ENCODE peak calls at places on chromosomes 1 and 21, in six cellular contexts. One of them, this sample, is unnamed.

GRCh38 chr1:41456847-41457540 is 27.5 kb downstream of the EDN2 start:
- DNase-seq in fibroblast of pulmonary artery: no peak
- DNase-seq in A549: no peak
- DNase-seq in CD8-positive, alpha-beta T cell: no peak
- DNase-seq in neural progenitor cell: no peak
- DNase-seq in fibroblast of mammary gland: no peak
- DNase-seq in this sample: no peak

GRCh38 chr1:187654635-187655034 is 825.9 kb downstream of the PLA2G4A start:
- DNase-seq in fibroblast of pulmonary artery: no peak
- DNase-seq in A549: no peak
- DNase-seq in CD8-positive, alpha-beta T cell: no peak
- DNase-seq in neural progenitor cell: no peak
- DNase-seq in fibroblast of mammary gland: no peak
- DNase-seq in this sample: no peak

GRCh38 chr1:68963353-68963752 is 466.5 kb upstream of the DEPDC1 start:
- DNase-seq in fibroblast of pulmonary artery: no peak
- DNase-seq in A549: no peak
- DNase-seq in CD8-positive, alpha-beta T cell: no peak
- DNase-seq in neural progenitor cell: no peak
- DNase-seq in fibroblast of mammary gland: no peak
- DNase-seq in this sample: no peak

GRCh38 chr1:155127105-155127671 is 488 bp upstream of the EFNA1 start:
- DNase-seq in fibroblast of pulmonary artery: peak
- DNase-seq in A549: no peak
- DNase-seq in CD8-positive, alpha-beta T cell: no peak
- DNase-seq in neural progenitor cell: peak
- DNase-seq in fibroblast of mammary gland: peak
- DNase-seq in this sample: peak

GRCh38 chr21:32392880-32393676 is at the start of gene URB1:
- DNase-seq in fibroblast of pulmonary artery: peak
- DNase-seq in A549: peak
- DNase-seq in CD8-positive, alpha-beta T cell: peak
- DNase-seq in neural progenitor cell: peak
- DNase-seq in fibroblast of mammary gland: peak
- DNase-seq in this sample: peak

GRCh38 chr1:6392081-6392879 is 1.3 kb downstream of the ACOT7 start:
- DNase-seq in fibroblast of pulmonary artery: no peak
- DNase-seq in A549: no peak
- DNase-seq in CD8-positive, alpha-beta T cell: no peak
- DNase-seq in neural progenitor cell: no peak
- DNase-seq in fibroblast of mammary gland: no peak
- DNase-seq in this sample: no peak

GRCh38 chr1:60874703-60875102 is 207.7 kb upstream of the NFIA start:
- DNase-seq in fibroblast of pulmonary artery: peak
- DNase-seq in A549: no peak
- DNase-seq in CD8-positive, alpha-beta T cell: no peak
- DNase-seq in neural progenitor cell: no peak
- DNase-seq in fibroblast of mammary gland: peak
- DNase-seq in this sample: peak

GRCh38 chr21:28336299-28336698 is 656.4 kb downstream of the LTN1 start:
- DNase-seq in fibroblast of pulmonary artery: peak
- DNase-seq in A549: no peak
- DNase-seq in CD8-positive, alpha-beta T cell: no peak
- DNase-seq in neural progenitor cell: peak
- DNase-seq in fibroblast of mammary gland: peak
- DNase-seq in this sample: peak

GRCh38 chr1:57908471-57908870 is 484.6 kb upstream of the DAB1 start:
- DNase-seq in fibroblast of pulmonary artery: no peak
- DNase-seq in A549: no peak
- DNase-seq in CD8-positive, alpha-beta T cell: no peak
- DNase-seq in neural progenitor cell: peak
- DNase-seq in fibroblast of mammary gland: no peak
- DNase-seq in this sample: no peak

GRCh38 chr1:51897699-51898031 is 19.1 kb upstream of the NRDC start:
- DNase-seq in fibroblast of pulmonary artery: peak
- DNase-seq in A549: peak
- DNase-seq in CD8-positive, alpha-beta T cell: no peak
- DNase-seq in neural progenitor cell: no peak
- DNase-seq in fibroblast of mammary gland: peak
- DNase-seq in this sample: peak

GRCh38 chr1:230171337-230172015 is 104.4 kb downstream of the GALNT2 start:
- DNase-seq in fibroblast of pulmonary artery: peak
- DNase-seq in A549: no peak
- DNase-seq in CD8-positive, alpha-beta T cell: no peak
- DNase-seq in neural progenitor cell: no peak
- DNase-seq in fibroblast of mammary gland: peak
- DNase-seq in this sample: peak

GRCh38 chr1:2814511-2815075 is 13.1 kb upstream of the TTC34 start:
- DNase-seq in fibroblast of pulmonary artery: no peak
- DNase-seq in A549: no peak
- DNase-seq in CD8-positive, alpha-beta T cell: no peak
- DNase-seq in neural progenitor cell: no peak
- DNase-seq in fibroblast of mammary gland: no peak
- DNase-seq in this sample: no peak

GRCh38 chr1:2196901-2197638 is 2.5 kb upstream of the FAAP20 start:
- DNase-seq in fibroblast of pulmonary artery: no peak
- DNase-seq in A549: no peak
- DNase-seq in CD8-positive, alpha-beta T cell: no peak
- DNase-seq in neural progenitor cell: no peak
- DNase-seq in fibroblast of mammary gland: no peak
- DNase-seq in this sample: no peak

GRCh38 chr1:164296172-164296571 is 262.8 kb upstream of the PBX1 start:
- DNase-seq in fibroblast of pulmonary artery: no peak
- DNase-seq in A549: no peak
- DNase-seq in CD8-positive, alpha-beta T cell: no peak
- DNase-seq in neural progenitor cell: peak
- DNase-seq in fibroblast of mammary gland: no peak
- DNase-seq in this sample: no peak

GRCh38 chr21:46552274-46552673 is 52.6 kb downstream of the S100B start:
- DNase-seq in fibroblast of pulmonary artery: no peak
- DNase-seq in A549: no peak
- DNase-seq in CD8-positive, alpha-beta T cell: no peak
- DNase-seq in neural progenitor cell: no peak
- DNase-seq in fibroblast of mammary gland: no peak
- DNase-seq in this sample: no peak

GRCh38 chr21:14488805-14489204 is 57.3 kb downstream of the SAMSN1 start:
- DNase-seq in fibroblast of pulmonary artery: no peak
- DNase-seq in A549: no peak
- DNase-seq in CD8-positive, alpha-beta T cell: no peak
- DNase-seq in neural progenitor cell: no peak
- DNase-seq in fibroblast of mammary gland: no peak
- DNase-seq in this sample: no peak

GRCh38 chr1:176033879-176034278 is 173.2 kb downstream of the COP1 start:
- DNase-seq in fibroblast of pulmonary artery: peak
- DNase-seq in A549: no peak
- DNase-seq in CD8-positive, alpha-beta T cell: no peak
- DNase-seq in neural progenitor cell: no peak
- DNase-seq in fibroblast of mammary gland: peak
- DNase-seq in this sample: peak

GRCh38 chr1:186239211-186239610 is 135.8 kb downstream of the TPR start:
- DNase-seq in fibroblast of pulmonary artery: no peak
- DNase-seq in A549: no peak
- DNase-seq in CD8-positive, alpha-beta T cell: no peak
- DNase-seq in neural progenitor cell: no peak
- DNase-seq in fibroblast of mammary gland: peak
- DNase-seq in this sample: peak

GRCh38 chr1:234710936-234711335 is 101.0 kb upstream of the IRF2BP2 start:
- DNase-seq in fibroblast of pulmonary artery: no peak
- DNase-seq in A549: no peak
- DNase-seq in CD8-positive, alpha-beta T cell: no peak
- DNase-seq in neural progenitor cell: no peak
- DNase-seq in fibroblast of mammary gland: no peak
- DNase-seq in this sample: no peak

GRCh38 chr1:234712891-234713305 is 102.9 kb upstream of the IRF2BP2 start:
- DNase-seq in fibroblast of pulmonary artery: no peak
- DNase-seq in A549: no peak
- DNase-seq in CD8-positive, alpha-beta T cell: no peak
- DNase-seq in neural progenitor cell: no peak
- DNase-seq in fibroblast of mammary gland: no peak
- DNase-seq in this sample: no peak

GRCh38 chr1:234710381-234710780 is 100.4 kb upstream of the IRF2BP2 start:
- DNase-seq in fibroblast of pulmonary artery: no peak
- DNase-seq in A549: no peak
- DNase-seq in CD8-positive, alpha-beta T cell: no peak
- DNase-seq in neural progenitor cell: no peak
- DNase-seq in fibroblast of mammary gland: no peak
- DNase-seq in this sample: no peak

GRCh38 chr1:234709473-234710279 is 99.7 kb upstream of the IRF2BP2 start:
- DNase-seq in fibroblast of pulmonary artery: no peak
- DNase-seq in A549: no peak
- DNase-seq in CD8-positive, alpha-beta T cell: no peak
- DNase-seq in neural progenitor cell: no peak
- DNase-seq in fibroblast of mammary gland: no peak
- DNase-seq in this sample: no peak

GRCh38 chr1:234711400-234711799 is 101.4 kb upstream of the IRF2BP2 start:
- DNase-seq in fibroblast of pulmonary artery: no peak
- DNase-seq in A549: no peak
- DNase-seq in CD8-positive, alpha-beta T cell: no peak
- DNase-seq in neural progenitor cell: no peak
- DNase-seq in fibroblast of mammary gland: no peak
- DNase-seq in this sample: no peak
- H3K4me3 ChIP-seq in fibroblast of pulmonary artery: no peak
- H3K4me3 ChIP-seq in A549: no peak
- H3K4me3 ChIP-seq in CD8-positive, alpha-beta T cell: no peak
- H3K4me3 ChIP-seq in neural progenitor cell: no peak
- H3K4me3 ChIP-seq in fibroblast of mammary gland: no peak
- H3K4me3 ChIP-seq in this sample: no peak

GRCh38 chr1:182389619-182390047 is 2.0 kb downstream of the GLUL start:
- DNase-seq in fibroblast of pulmonary artery: no peak
- DNase-seq in A549: no peak
- DNase-seq in CD8-positive, alpha-beta T cell: no peak
- DNase-seq in neural progenitor cell: peak
- DNase-seq in fibroblast of mammary gland: no peak
- DNase-seq in this sample: peak

GRCh38 chr1:182392045-182393028 is 747 bp upstream of the GLUL start:
- DNase-seq in fibroblast of pulmonary artery: peak
- DNase-seq in A549: no peak
- DNase-seq in CD8-positive, alpha-beta T cell: peak
- DNase-seq in neural progenitor cell: no peak
- DNase-seq in fibroblast of mammary gland: peak
- DNase-seq in this sample: peak

GRCh38 chr1:182394055-182394775 is 2.6 kb upstream of the GLUL start:
- DNase-seq in fibroblast of pulmonary artery: no peak
- DNase-seq in A549: no peak
- DNase-seq in CD8-positive, alpha-beta T cell: no peak
- DNase-seq in neural progenitor cell: no peak
- DNase-seq in fibroblast of mammary gland: no peak
- DNase-seq in this sample: no peak

GRCh38 chr1:182391028-182391361 is 595 bp downstream of the GLUL start:
- DNase-seq in fibroblast of pulmonary artery: no peak
- DNase-seq in A549: no peak
- DNase-seq in CD8-positive, alpha-beta T cell: no peak
- DNase-seq in neural progenitor cell: no peak
- DNase-seq in fibroblast of mammary gland: no peak
- DNase-seq in this sample: no peak

GRCh38 chr1:182391362-182392044 is at the start of gene GLUL:
- DNase-seq in fibroblast of pulmonary artery: peak
- DNase-seq in A549: peak
- DNase-seq in CD8-positive, alpha-beta T cell: peak
- DNase-seq in neural progenitor cell: peak
- DNase-seq in fibroblast of mammary gland: peak
- DNase-seq in this sample: peak
- TF ChIP-seq CTCF in fibroblast of pulmonary artery: peak
- TF ChIP-seq CTCF in A549: no peak
- TF ChIP-seq CTCF in CD8-positive, alpha-beta T cell: no peak
- TF ChIP-seq CTCF in neural progenitor cell: peak
- TF ChIP-seq CTCF in fibroblast of mammary gland: no peak
- TF ChIP-seq CTCF in this sample: peak

GRCh38 chr1:20786310-20787099 is 602 bp downstream of the HP1BP3 start:
- DNase-seq in fibroblast of pulmonary artery: peak
- DNase-seq in A549: peak
- DNase-seq in CD8-positive, alpha-beta T cell: peak
- DNase-seq in neural progenitor cell: peak
- DNase-seq in fibroblast of mammary gland: peak
- DNase-seq in this sample: peak

GRCh38 chr1:20787775-20788488 is 825 bp upstream of the HP1BP3 start:
- DNase-seq in fibroblast of pulmonary artery: peak
- DNase-seq in A549: peak
- DNase-seq in CD8-positive, alpha-beta T cell: no peak
- DNase-seq in neural progenitor cell: peak
- DNase-seq in fibroblast of mammary gland: peak
- DNase-seq in this sample: peak

GRCh38 chr1:20787100-20787774 is at the start of gene HP1BP3:
- DNase-seq in fibroblast of pulmonary artery: peak
- DNase-seq in A549: peak
- DNase-seq in CD8-positive, alpha-beta T cell: peak
- DNase-seq in neural progenitor cell: peak
- DNase-seq in fibroblast of mammary gland: peak
- DNase-seq in this sample: peak

GRCh38 chr1:20790785-20791184 is 3.7 kb upstream of the HP1BP3 start:
- DNase-seq in fibroblast of pulmonary artery: no peak
- DNase-seq in A549: no peak
- DNase-seq in CD8-positive, alpha-beta T cell: no peak
- DNase-seq in neural progenitor cell: no peak
- DNase-seq in fibroblast of mammary gland: no peak
- DNase-seq in this sample: no peak

DNA sequence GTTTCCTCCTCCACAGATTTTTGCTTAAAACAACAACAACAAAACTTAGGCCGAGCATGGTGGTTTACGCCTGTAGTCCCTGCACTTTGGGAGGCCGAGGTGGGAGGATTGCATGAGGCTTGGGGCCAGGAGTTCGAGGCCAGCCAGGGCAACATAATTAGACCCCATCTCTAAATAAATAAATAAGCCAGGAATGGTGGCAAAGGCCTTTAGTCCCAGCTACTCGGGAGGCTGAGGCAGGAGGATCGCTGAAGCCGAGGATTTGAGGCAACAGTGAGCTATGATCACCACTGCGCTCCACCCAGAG is 1.3 kb upstream of the HP1BP3 start:
- DNase-seq in fibroblast of pulmonary artery: no peak
- DNase-seq in A549: no peak
- DNase-seq in CD8-positive, alpha-beta T cell: no peak
- DNase-seq in neural progenitor cell: no peak
- DNase-seq in fibroblast of mammary gland: no peak
- DNase-seq in this sample: no peak
- H3K4me3 ChIP-seq in fibroblast of pulmonary artery: no peak
- H3K4me3 ChIP-seq in A549: no peak
- H3K4me3 ChIP-seq in CD8-positive, alpha-beta T cell: no peak
- H3K4me3 ChIP-seq in neural progenitor cell: peak
- H3K4me3 ChIP-seq in fibroblast of mammary gland: no peak
- H3K4me3 ChIP-seq in this sample: no peak

DNA sequence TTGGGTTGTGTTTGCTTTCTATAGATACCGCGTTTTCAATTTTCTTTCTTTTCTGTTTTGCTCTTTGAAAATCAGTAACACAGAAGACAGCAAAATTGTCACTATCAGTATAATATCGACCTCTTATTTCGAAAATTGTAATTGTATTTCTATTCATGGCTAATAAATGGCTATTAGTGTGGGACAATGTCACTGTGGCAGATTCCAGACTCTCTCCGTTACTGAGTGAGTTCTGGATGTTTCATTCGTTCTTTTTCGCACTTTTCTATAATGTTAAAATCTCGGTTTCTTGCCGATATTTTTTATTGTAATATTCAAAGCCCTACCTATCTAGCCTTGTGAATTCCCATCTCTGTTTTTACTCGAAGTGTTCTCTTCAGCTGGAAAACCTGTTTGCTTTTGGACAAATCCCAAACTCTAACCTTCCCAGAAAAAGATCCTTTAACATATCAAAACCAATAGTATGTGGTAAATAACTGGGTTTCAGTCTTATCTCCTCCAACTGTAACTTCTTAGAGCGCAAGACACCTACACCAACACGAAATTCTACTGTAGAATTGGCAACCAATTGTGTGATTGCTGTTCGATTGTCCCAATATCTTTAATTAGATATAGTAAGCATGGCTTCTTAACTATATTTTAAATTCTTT is 6.0 kb upstream of the MPZL1 start:
- DNase-seq in fibroblast of pulmonary artery: no peak
- DNase-seq in A549: no peak
- DNase-seq in CD8-positive, alpha-beta T cell: no peak
- DNase-seq in neural progenitor cell: no peak
- DNase-seq in fibroblast of mammary gland: no peak
- DNase-seq in this sample: no peak
- TF ChIP-seq CTCF in fibroblast of pulmonary artery: no peak
- TF ChIP-seq CTCF in A549: no peak
- TF ChIP-seq CTCF in CD8-positive, alpha-beta T cell: peak
- TF ChIP-seq CTCF in neural progenitor cell: no peak
- TF ChIP-seq CTCF in fibroblast of mammary gland: no peak
- TF ChIP-seq CTCF in this sample: no peak